ENCODE peak calls at places on chromosomes 6 and 20, in six cellular contexts. I is heart right ventricle, W is endodermal cell, L is A549, H is pancreas, V is cardiac muscle cell. C is an unnamed sample. For H3K4me1, the result is how much of the 10 kb centered on the place peaks cover.

GRCh38 chr20:7967199-7967844 is 27.1 kb upstream of the HAO1 start:
- DNase-seq in L (no peak), I (no peak), H (no peak), W (no peak), V (peak), C (no peak)

GRCh38 chr20:58713801-58714339 is 21.3 kb downstream of the NPEPL1 start:
- DNase-seq in H (peak), I (no peak), L (no peak), W (no peak), V (no peak), C (no peak)

GRCh38 chr6:116059713-116060571 is 749 bp downstream of the FRK start:
- DNase-seq in H (peak), I (no peak), W (no peak), V (peak), L (no peak), C (no peak)

GRCh38 chr20:18727032-18727508 is 86.5 kb upstream of the SCP2D1 start:
- DNase-seq in H (peak), L (no peak), I (no peak), W (no peak), V (no peak), C (no peak)

GRCh38 chr6:155381856-155382690 is 67.8 kb upstream of the TFB1M start:
- DNase-seq in H (no peak), V (peak), L (no peak), W (no peak), I (no peak), C (no peak)

GRCh38 chr20:2518558-2518957 is 9.8 kb upstream of the ZNF343 start:
- DNase-seq in L (no peak), I (no peak), V (no peak), W (no peak), H (no peak), C (no peak)

GRCh38 chr20:48197034-48197433 is 411.8 kb upstream of the SULF2 start:
- DNase-seq in V (peak), I (no peak), L (no peak), H (no peak), W (no peak), C (no peak)

GRCh38 chr6:152635949-152636674 is 1.1 kb downstream of the SYNE1 start:
- DNase-seq in W (peak), L (no peak), I (peak), H (no peak), V (peak), C (peak)

GRCh38 chr6:73236147-73236750 is 11.0 kb upstream of the KHDC1L start:
- DNase-seq in I (no peak), L (peak), H (no peak), V (peak), W (no peak), C (no peak)

GRCh38 chr6:36241728-36242127 is 28.1 kb upstream of the PNPLA1 start:
- DNase-seq in I (no peak), L (no peak), W (peak), H (no peak), V (peak), C (no peak)

GRCh38 chr20:10309326-10309725 is 90.7 kb downstream of the SNAP25 start:
- DNase-seq in L (peak), H (no peak), I (no peak), V (peak), W (no peak), C (no peak)

GRCh38 chr20:57198359-57199072 is 67.9 kb downstream of the BMP7 start:
- DNase-seq in L (no peak), V (no peak), I (no peak), W (no peak), H (peak), C (no peak)

GRCh38 chr6:133646021-133646682 is 242.8 kb upstream of the TCF21 start:
- DNase-seq in W (no peak), V (peak), I (no peak), H (no peak), L (no peak), C (no peak)

GRCh38 chr20:63642518-63643247 is 10.5 kb downstream of the STMN3 start:
- DNase-seq in H (peak), W (peak), I (no peak), V (no peak), L (no peak), C (no peak)

GRCh38 chr6:34512738-34513115 is 43.4 kb downstream of the SPDEF start:
- DNase-seq in H (no peak), L (no peak), V (no peak), W (peak), I (no peak), C (no peak)

GRCh38 chr6:140623498-140623897 is 1249.0 kb upstream of the CITED2 start:
- DNase-seq in V (peak), H (no peak), L (no peak), I (no peak), W (no peak), C (no peak)

GRCh38 chr6:27889275-27889627 is 22.9 kb downstream of the OR2B2 start:
- DNase-seq in L (no peak), V (no peak), I (no peak), W (no peak), H (no peak), C (no peak)

GRCh38 chr6:150229775-150230561 is 87.1 kb downstream of the PPP1R14C start:
- DNase-seq in W (peak), H (no peak), L (no peak), V (no peak), I (no peak), C (no peak)

GRCh38 chr20:46963196-46963529 is 68.5 kb downstream of the EYA2 start:
- DNase-seq in L (no peak), W (no peak), H (no peak), V (no peak), I (no peak), C (no peak)

GRCh38 chr6:26029857-26030653 is 57.2 kb upstream of the HFE start:
- DNase-seq in V (no peak), W (no peak), L (no peak), I (no peak), H (no peak), C (no peak)

GRCh38 chr20:37630993-37631392 is 62.8 kb upstream of the CTNNBL1 start:
- DNase-seq in V (no peak), W (no peak), I (no peak), L (no peak), H (no peak), C (no peak)

GRCh38 chr20:45098096-45098773 is 2.7 kb downstream of the KCNS1 start:
- DNase-seq in V (peak), W (peak), L (no peak), I (peak), H (peak), C (no peak)

GRCh38 chr20:45095753-45096371 is 5.1 kb downstream of the KCNS1 start:
- DNase-seq in L (peak), V (peak), W (peak), H (no peak), I (no peak), C (peak)

GRCh38 chr20:45096781-45097180 is 4.1 kb downstream of the KCNS1 start:
- DNase-seq in I (no peak), H (no peak), W (no peak), V (no peak), L (no peak), C (no peak)

GRCh38 chr20:45094864-45095574 is 5.9 kb downstream of the KCNS1 start:
- DNase-seq in V (no peak), W (no peak), H (no peak), I (no peak), L (no peak), C (no peak)

GRCh38 chr20:45097485-45098095 is 3.3 kb downstream of the KCNS1 start:
- DNase-seq in W (no peak), L (no peak), V (peak), H (no peak), I (no peak), C (no peak)
- H3K4me3 ChIP-seq in W (no peak), L (no peak), V (no peak), H (peak), I (no peak), C (no peak)

DNA sequence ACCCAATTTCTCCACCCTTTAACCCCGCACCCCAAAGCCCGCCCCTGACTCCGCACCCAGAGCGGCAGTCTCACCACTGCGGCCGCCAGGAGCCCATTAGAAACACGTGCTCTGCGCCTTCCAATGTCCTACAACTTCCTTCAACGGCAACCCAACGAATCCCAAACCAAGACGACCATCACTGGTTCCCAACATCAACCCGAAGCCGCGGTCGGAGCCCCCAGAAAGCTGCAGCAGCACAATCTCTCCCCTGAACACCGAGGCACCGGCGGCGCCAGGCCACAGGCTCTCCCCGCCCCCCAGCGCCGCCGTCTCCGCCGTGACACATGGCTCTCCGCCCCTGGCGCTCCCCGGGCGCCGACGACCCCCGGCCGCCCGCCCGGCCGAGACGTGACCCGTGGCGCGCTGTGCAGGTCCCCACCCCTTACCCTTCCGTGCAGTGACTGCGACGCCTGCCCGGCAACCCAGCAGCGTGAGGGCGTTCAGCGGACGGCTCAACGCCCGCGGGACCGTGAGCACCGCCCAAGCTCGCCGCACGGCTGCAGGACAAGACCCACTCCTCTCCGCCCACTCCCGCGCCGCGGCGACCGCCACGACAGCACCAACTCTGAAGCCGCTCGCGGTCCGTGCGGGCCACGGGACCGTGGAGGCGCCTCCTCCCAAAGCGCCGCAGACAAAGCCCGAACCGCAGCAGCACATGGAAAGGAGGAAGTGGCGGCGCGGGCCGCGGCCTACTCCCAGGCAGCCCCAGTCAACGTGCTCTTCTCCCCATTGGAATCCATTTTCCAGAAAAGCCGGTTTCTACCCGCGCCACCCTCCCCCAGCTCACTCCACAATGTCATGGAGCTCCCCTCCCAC is 541 bp downstream of the SYNCRIP start:
- DNase-seq in L (no peak), V (peak), I (peak), H (peak), W (peak), C (peak)
- H3K4me1 ChIP-seq in L (under half), V (under half), I (half or more), H (under half), W (under half), C (under half)

GRCh38 chr6:83708970-83709747 is at the start of gene SNAP91:
- DNase-seq in I (peak), V (peak), L (no peak), H (peak), W (peak), C (no peak)

GRCh38 chr6:83709748-83710050 is 798 bp upstream of the SNAP91 start:
- DNase-seq in V (no peak), W (no peak), I (no peak), H (no peak), L (no peak), C (no peak)

GRCh38 chr6:83707829-83708545 is 914 bp downstream of the SNAP91 start:
- DNase-seq in W (peak), I (peak), H (no peak), L (no peak), V (peak), C (no peak)

GRCh38 chr6:83711958-83712357 is 3.1 kb upstream of the SNAP91 start:
- DNase-seq in L (no peak), W (no peak), V (no peak), I (no peak), H (no peak), C (no peak)

DNA sequence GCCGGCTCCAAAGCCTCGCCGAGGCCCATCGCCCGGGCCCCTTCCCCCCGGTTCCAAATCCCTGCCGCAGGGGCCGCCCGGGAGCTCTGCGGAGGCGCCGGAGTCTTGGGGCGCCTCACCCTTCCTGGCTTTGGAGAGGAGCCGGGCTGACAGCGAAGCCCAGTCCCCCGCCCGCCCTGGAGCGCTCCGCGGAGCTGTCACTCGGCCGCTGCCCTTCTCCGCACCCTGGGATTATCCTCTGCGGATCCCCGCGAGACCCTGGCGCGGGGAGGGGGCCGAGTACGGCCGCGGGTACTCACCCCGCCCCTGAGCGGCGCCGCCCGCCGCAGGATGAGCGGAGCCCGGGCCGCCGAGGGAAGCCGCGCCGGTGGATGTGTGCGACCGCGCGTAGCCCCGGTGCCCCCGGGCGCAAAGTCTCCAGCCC is 343 bp downstream of the SNAP91 start:
- DNase-seq in W (no peak), L (no peak), I (peak), H (no peak), V (peak), C (no peak)
- H3K4me3 ChIP-seq in W (peak), L (peak), I (peak), H (peak), V (peak), C (no peak)

GRCh38 chr6:46948699-46949098 is 27.0 kb upstream of the ADGRF5 start:
- DNase-seq in V (peak), I (no peak), W (no peak), H (no peak), L (no peak), C (no peak)

GRCh38 chr6:46949662-46950280 is 28.0 kb upstream of the ADGRF5 start:
- DNase-seq in H (no peak), L (no peak), I (peak), W (no peak), V (peak), C (no peak)

DNA sequence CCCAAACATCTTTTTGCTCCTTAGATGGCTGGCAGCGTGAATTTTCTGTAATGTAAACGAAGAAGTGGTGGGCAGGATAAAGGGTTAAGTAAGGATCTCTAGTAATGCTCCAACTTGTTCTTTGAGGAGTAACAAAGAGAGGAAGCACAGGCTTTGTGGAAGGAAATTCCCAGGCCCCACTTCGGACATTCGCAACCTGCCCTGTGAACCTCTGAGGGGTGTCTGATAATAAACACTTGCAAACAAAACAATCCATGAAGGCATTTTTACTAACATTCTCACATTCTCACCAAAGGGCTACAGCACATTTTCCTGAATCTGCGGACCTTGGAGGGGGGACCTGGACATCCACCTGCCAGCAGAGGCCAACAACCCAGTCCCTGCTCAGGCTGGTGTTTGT is 25.8 kb upstream of the ADGRF5 start:
- DNase-seq in V (no peak), W (no peak), H (no peak), I (no peak), L (no peak), C (no peak)
- H3K4me1 ChIP-seq in V (under half), W (under half), H (under half), I (half or more), L (under half), C (under half)

GRCh38 chr6:111664565-111665039 is 58.9 kb upstream of the TRAF3IP2 start:
- DNase-seq in H (no peak), W (no peak), I (no peak), L (no peak), V (no peak), C (no peak)

GRCh38 chr6:111662192-111662793 is 56.6 kb upstream of the TRAF3IP2 start:
- DNase-seq in I (no peak), V (peak), L (no peak), H (no peak), W (no peak), C (no peak)

GRCh38 chr6:111663232-111663631 is 57.6 kb upstream of the TRAF3IP2 start:
- DNase-seq in W (peak), H (no peak), L (no peak), V (peak), I (peak), C (no peak)

GRCh38 chr6:111662794-111663231 is 57.1 kb upstream of the TRAF3IP2 start:
- DNase-seq in W (no peak), H (no peak), I (no peak), V (peak), L (no peak), C (no peak)

DNA sequence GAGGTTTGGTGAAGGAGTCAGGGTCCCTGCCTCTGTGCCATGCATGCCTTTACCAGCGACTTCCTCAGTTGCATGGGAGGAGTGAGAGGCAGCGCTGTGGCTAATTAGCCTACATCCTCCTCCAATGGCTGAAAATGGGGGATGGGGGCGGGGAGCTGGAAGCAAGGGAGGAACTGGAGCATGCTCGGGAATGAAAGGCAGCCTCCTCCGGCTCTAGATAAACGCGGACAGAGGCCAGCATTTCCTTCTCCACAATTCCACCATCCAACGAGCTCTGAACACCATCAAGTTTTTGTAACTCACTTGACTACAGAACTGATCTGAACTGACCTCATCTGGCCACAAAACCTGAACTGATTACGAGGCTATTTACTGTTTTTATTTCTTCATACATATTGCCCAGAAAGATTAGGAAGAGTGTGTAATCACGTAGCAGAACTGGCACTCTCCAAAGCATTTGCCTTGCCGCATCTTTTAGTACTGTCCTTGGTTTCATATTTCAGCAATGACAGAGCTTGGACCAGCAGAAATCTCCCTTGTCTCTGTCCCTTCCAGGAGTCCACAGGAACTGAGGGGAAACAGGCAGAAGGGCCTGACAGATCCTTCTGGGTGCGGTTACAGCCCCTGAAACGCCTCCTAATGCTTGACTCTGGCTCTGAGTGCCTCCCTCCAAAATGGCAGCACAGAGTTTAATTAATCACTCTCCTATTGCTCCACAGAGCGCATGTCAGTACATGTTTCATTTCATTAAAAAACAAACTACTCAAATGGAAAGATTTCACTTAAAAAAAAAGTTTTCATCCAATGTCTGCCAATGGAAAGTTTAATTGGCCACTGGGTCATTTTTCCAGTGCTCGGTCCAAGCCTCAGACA is 58.2 kb upstream of the TRAF3IP2 start:
- DNase-seq in I (peak), L (no peak), H (no peak), W (peak), V (peak), C (no peak)
- H3K4me3 ChIP-seq in I (no peak), L (no peak), H (no peak), W (no peak), V (no peak), C (no peak)

GRCh38 chr6:359261-360035 is 32.1 kb upstream of the IRF4 start:
- DNase-seq in W (no peak), L (no peak), H (no peak), I (no peak), V (no peak), C (no peak)
- H3K4me1 ChIP-seq in W (under half), L (under half), H (under half), I (under half), V (under half), C (under half)

GRCh38 chr6:20811112-20811746 is 277.0 kb downstream of the CDKAL1 start:
- DNase-seq in V (peak), L (peak), W (peak), H (no peak), I (no peak), C (no peak)
- H3K4me3 ChIP-seq in V (no peak), L (no peak), W (peak), H (no peak), I (no peak), C (no peak)

C was measured in CD8-positive, alpha-beta memory T cell.